ENCODE peak calls at places on chromosomes 13 and 19, in eight cellular contexts. C is NCI-H1092 treated with DMSO at 0.1 percent for 48 hours, D is small intestine, B is T-cell, A is SW480, Z is cardiac septum, G is AG04450, M is head of caudate nucleus. R is an unnamed sample.

GRCh38 chr19:28862238-28862637 is 350.7 kb downstream of the UQCRFS1 start:
- DNase-seq in G (no peak), D (no peak), A (no peak), Z (no peak), C (no peak), B (no peak), M (no peak), R (no peak)

GRCh38 chr13:23715092-23715761 is 145.0 kb downstream of the TNFRSF19 start:
- DNase-seq in D (no peak), M (no peak), B (no peak), G (no peak), A (no peak), Z (no peak), C (no peak), R (no peak)

GRCh38 chr19:17103177-17103576 is 27.6 kb downstream of the MYO9B start:
- DNase-seq in D (no peak), Z (no peak), A (no peak), C (no peak), G (no peak), M (no peak), B (no peak), R (no peak)

GRCh38 chr13:71274923-71275593 is 591.9 kb downstream of the DACH1 start:
- DNase-seq in Z (no peak), D (no peak), C (no peak), G (no peak), B (no peak), M (no peak), A (no peak), R (no peak)

GRCh38 chr19:9786342-9786741 is 17.8 kb upstream of the ZNF846 start:
- DNase-seq in B (no peak), C (no peak), G (no peak), M (no peak), A (no peak), D (no peak), Z (no peak), R (no peak)

GRCh38 chr19:52190679-52191293 is 934 bp downstream of the PPP2R1A start:
- DNase-seq in D (peak), G (no peak), B (no peak), C (peak), A (peak), M (no peak), Z (no peak), R (no peak)

GRCh38 chr19:3407556-3408516 is 41.5 kb downstream of the NFIC start:
- DNase-seq in A (no peak), C (no peak), D (no peak), Z (no peak), G (no peak), M (peak), B (no peak), R (no peak)

GRCh38 chr19:46713781-46714522 is 3.0 kb downstream of the PRKD2 start:
- DNase-seq in C (peak), A (peak), Z (peak), D (peak), G (no peak), B (peak), M (peak), R (peak)

GRCh38 chr13:102510072-102510471 is 86.7 kb upstream of the TPP2 start:
- DNase-seq in D (no peak), B (no peak), M (no peak), A (no peak), Z (no peak), G (no peak), C (no peak), R (no peak)

GRCh38 chr13:94632227-94632980 is 30.7 kb downstream of the GPR180 start:
- DNase-seq in B (no peak), Z (no peak), G (no peak), C (no peak), M (no peak), D (no peak), A (no peak), R (no peak)

GRCh38 chr19:4077800-4078683 is 11.3 kb upstream of the ZBTB7A start:
- DNase-seq in A (no peak), C (no peak), D (peak), Z (peak), G (no peak), B (peak), M (no peak), R (peak)

GRCh38 chr19:46133101-46133627 is 8.7 kb upstream of the IGFL3 start:
- DNase-seq in B (no peak), M (no peak), C (peak), G (peak), A (peak), Z (no peak), D (peak), R (no peak)

GRCh38 chr13:20369886-20370361 is 137.8 kb upstream of the GJB6 start:
- DNase-seq in B (no peak), C (no peak), M (no peak), A (no peak), G (no peak), D (no peak), Z (no peak), R (no peak)

GRCh38 chr19:15025237-15025636 is 24.0 kb upstream of the CASP14 start:
- DNase-seq in Z (no peak), A (peak), M (no peak), D (no peak), B (no peak), C (no peak), G (no peak), R (no peak)

GRCh38 chr19:43936219-43936618 is 1.1 kb upstream of the ZNF45 start:
- DNase-seq in D (peak), A (no peak), Z (no peak), C (no peak), M (no peak), G (no peak), B (no peak), R (no peak)

R was measured in CD4-positive, CD25-positive, alpha-beta regulatory T cell.